ENCODE peak calls at places on chromosomes 4 and X, in ten cellular contexts. L, E, I, B, M, R, F, Z, S and J are unnamed samples. For H3K4me1, the result is how much of the 10 kb centered on the place peaks cover.

GRCh38 chr4:173450281-173450680 is 51.4 kb upstream of the SCRG1 start:
- DNase-seq in L (no peak), E (peak), I (no peak), B (no peak), M (peak), R (no peak), F (no peak), Z (no peak), S (no peak), J (no peak)

GRCh38 chr4:189143255-189143654 is 797.4 kb upstream of the FRG1 start:
- DNase-seq in L (peak), E (peak), I (no peak), B (no peak), M (peak), R (no peak), F (no peak), Z (no peak), S (no peak), J (no peak)

GRCh38 chr4:13268713-13269112 is 215.4 kb downstream of the RAB28 start:
- DNase-seq in L (no peak), E (no peak), I (no peak), B (no peak), M (no peak), R (peak), F (no peak), Z (no peak), S (no peak), J (no peak)

GRCh38 chr4:138162259-138162658 is 79.9 kb downstream of the SLC7A11 start:
- DNase-seq in L (peak), E (no peak), I (no peak), B (peak), M (no peak), R (no peak), F (no peak), Z (no peak), S (no peak), J (no peak)

GRCh38 chr4:83660578-83660977 is 124.7 kb downstream of the GPAT3 start:
- DNase-seq in L (no peak), E (no peak), I (no peak), B (no peak), M (no peak), R (no peak), F (no peak), Z (no peak), S (no peak), J (no peak)

GRCh38 chr4:36385951-36386561 is 104.6 kb downstream of the DTHD1 start:
- DNase-seq in L (no peak), E (no peak), I (no peak), B (no peak), M (no peak), R (no peak), F (no peak), Z (peak), S (no peak), J (no peak)

GRCh38 chr4:2365054-2365912 is 53.2 kb downstream of the ZFYVE28 start:
- DNase-seq in L (no peak), E (no peak), I (no peak), B (no peak), M (no peak), R (peak), F (peak), Z (no peak), S (no peak), J (no peak)

GRCh38 chrX:104668550-104668949 is 102.6 kb downstream of the IL1RAPL2 start:
- DNase-seq in L (peak), E (peak), I (no peak), B (peak), M (peak), R (peak), F (no peak), Z (no peak), S (no peak), J (no peak)

GRCh38 chrX:69152398-69152797 is 12.9 kb downstream of the PJA1 start:
- DNase-seq in L (peak), E (no peak), I (peak), B (no peak), M (no peak), R (no peak), F (no peak), Z (no peak), S (no peak), J (no peak)

GRCh38 chr4:43765514-43765913 is 683.1 kb downstream of the KCTD8 start:
- DNase-seq in L (no peak), E (no peak), I (no peak), B (no peak), M (no peak), R (no peak), F (no peak), Z (no peak), S (no peak), J (no peak)

GRCh38 chrX:118975831-118976598 is 1.6 kb downstream of the LONRF3 start:
- DNase-seq in L (no peak), E (peak), I (peak), B (peak), M (peak), R (peak), F (peak), Z (no peak), S (peak), J (no peak)

GRCh38 chrX:22520128-22520828 is 247.6 kb downstream of the CBLL2 start:
- DNase-seq in L (peak), E (peak), I (no peak), B (no peak), M (no peak), R (no peak), F (no peak), Z (no peak), S (peak), J (peak)

GRCh38 chrX:126141014-126141413 is 25.1 kb downstream of the DCAF12L2 start:
- DNase-seq in L (no peak), E (no peak), I (no peak), B (no peak), M (no peak), R (peak), F (no peak), Z (no peak), S (no peak), J (no peak)

GRCh38 chrX:63581906-63582305 is 203.1 kb downstream of the ARHGEF9 start:
- DNase-seq in L (no peak), E (no peak), I (no peak), B (no peak), M (no peak), R (peak), F (no peak), Z (no peak), S (no peak), J (no peak)

GRCh38 chr4:102642571-102643298 is 118.0 kb downstream of the MANBA start:
- DNase-seq in L (no peak), E (peak), I (no peak), B (no peak), M (peak), R (no peak), F (no peak), Z (no peak), S (no peak), J (no peak)

GRCh38 chrX:39725928-39726619 is 371.7 kb downstream of the BCOR start:
- DNase-seq in L (peak), E (peak), I (peak), B (no peak), M (peak), R (no peak), F (no peak), Z (no peak), S (peak), J (no peak)

GRCh38 chr4:85543832-85544231 is 68.9 kb downstream of the ARHGAP24 start:
- DNase-seq in L (no peak), E (peak), I (no peak), B (no peak), M (peak), R (peak), F (no peak), Z (no peak), S (no peak), J (no peak)

GRCh38 chr4:122224348-122224747 is 72.2 kb downstream of the BLTP1 start:
- DNase-seq in L (peak), E (peak), I (no peak), B (peak), M (peak), R (peak), F (peak), Z (no peak), S (peak), J (no peak)

GRCh38 chrX:40418413-40419195 is 162.2 kb upstream of the ATP6AP2 start:
- DNase-seq in L (peak), E (peak), I (no peak), B (no peak), M (no peak), R (no peak), F (no peak), Z (no peak), S (no peak), J (no peak)

GRCh38 chr4:118395057-118395679 is 42.4 kb upstream of the PRSS12 start:
- DNase-seq in L (no peak), E (no peak), I (no peak), B (no peak), M (no peak), R (no peak), F (no peak), Z (no peak), S (no peak), J (no peak)

GRCh38 chrX:111503594-111503993 is 7.9 kb upstream of the SERTM2 start:
- DNase-seq in L (no peak), E (no peak), I (no peak), B (no peak), M (no peak), R (no peak), F (no peak), Z (no peak), S (no peak), J (no peak)

GRCh38 chrX:30653415-30654131 is at the start of gene GK:
- DNase-seq in L (peak), E (no peak), I (peak), B (peak), M (peak), R (peak), F (peak), Z (no peak), S (peak), J (no peak)

GRCh38 chr4:168153596-168154440 is 61.5 kb downstream of the ANXA10 start:
- DNase-seq in L (peak), E (peak), I (peak), B (peak), M (peak), R (peak), F (no peak), Z (peak), S (peak), J (no peak)

GRCh38 chr4:39045791-39046221 is 13.6 kb upstream of the TMEM156 start:
- DNase-seq in L (no peak), E (no peak), I (peak), B (no peak), M (peak), R (no peak), F (no peak), Z (no peak), S (peak), J (no peak)

GRCh38 chr4:175469519-175469918 is 342.5 kb downstream of the GPM6A start:
- DNase-seq in L (peak), E (peak), I (no peak), B (peak), M (peak), R (no peak), F (no peak), Z (no peak), S (no peak), J (no peak)
- H2AFZ ChIP-seq in L (no peak), E (no peak), I (no peak), B (peak), M (no peak), R (no peak), F (no peak), Z (no peak), S (no peak), J (no peak)

DNA sequence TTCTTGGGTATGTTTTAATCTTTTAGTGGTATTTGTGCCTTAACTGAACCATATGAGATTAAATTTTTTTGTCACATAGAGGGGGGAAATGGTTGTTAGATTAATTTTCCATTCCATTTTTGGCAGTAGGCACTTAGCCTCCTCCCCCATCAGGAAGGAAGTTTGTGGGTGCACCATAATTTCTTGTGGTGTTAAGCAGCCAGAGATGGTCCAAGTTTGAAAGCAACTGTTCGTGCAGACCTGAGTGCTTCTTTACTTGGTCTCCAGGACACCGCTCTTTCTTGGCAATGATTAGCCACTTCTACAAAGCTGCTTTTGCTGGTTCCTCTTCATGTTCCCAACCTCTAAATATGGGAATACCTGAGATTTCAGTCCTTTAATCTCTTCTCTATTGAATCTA is 92.6 kb upstream of the RPL34 start:
- DNase-seq in L (no peak), E (no peak), I (no peak), B (no peak), M (no peak), R (no peak), F (no peak), Z (no peak), S (no peak), J (no peak)
- H3K4me1 ChIP-seq in L (under half), E (under half), I (under half), B (under half), M (under half), R (under half), F (under half), Z (under half), S (under half), J (under half)

GRCh38 chr4:94466923-94467322 is 15.2 kb downstream of the PDLIM5 start:
- DNase-seq in L (no peak), E (no peak), I (no peak), B (no peak), M (no peak), R (no peak), F (no peak), Z (no peak), S (no peak), J (no peak)
- TF ChIP-seq CTCF in L (no peak), E (no peak), I (no peak), B (no peak), M (no peak), R (no peak), F (no peak), Z (no peak), S (no peak), J (no peak)

GRCh38 chr4:155071962-155072361 is 136.5 kb upstream of the NPY2R start:
- DNase-seq in L (no peak), E (no peak), I (peak), B (no peak), M (no peak), R (no peak), F (no peak), Z (no peak), S (peak), J (no peak)
- H2AFZ ChIP-seq in L (no peak), E (no peak), I (no peak), B (no peak), M (no peak), R (no peak), F (no peak), Z (no peak), S (no peak), J (no peak)

GRCh38 chr4:8291036-8291682 is 21.6 kb downstream of the HTRA3 start:
- DNase-seq in L (no peak), E (no peak), I (no peak), B (no peak), M (no peak), R (no peak), F (no peak), Z (no peak), S (no peak), J (no peak)
- H3K4me1 ChIP-seq in L (under half), E (under half), I (under half), B (under half), M (under half), R (under half), F (under half), Z (under half), S (under half), J (under half)

DNA sequence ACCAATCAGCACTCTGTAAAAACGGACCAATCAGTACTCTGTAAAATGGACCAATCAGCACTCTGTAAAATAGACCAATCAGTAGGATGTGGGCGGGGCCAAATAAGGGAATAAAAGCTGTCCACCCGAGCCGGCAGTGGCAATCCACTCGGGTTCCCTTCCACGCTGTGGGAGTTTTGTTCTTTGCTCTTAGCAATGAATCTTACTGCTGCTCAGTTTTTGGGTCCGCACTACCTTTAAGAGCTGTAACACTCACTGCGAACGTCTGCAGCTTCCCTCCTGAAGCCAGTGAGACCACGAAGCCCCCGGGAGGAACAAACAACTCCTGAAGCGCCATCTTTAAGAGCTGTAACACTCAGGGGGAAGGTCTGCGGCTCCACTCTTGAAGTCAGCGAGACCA is 66.4 kb upstream of the BRS3 start:
- DNase-seq in L (no peak), E (no peak), I (no peak), B (no peak), M (no peak), R (no peak), F (no peak), Z (no peak), S (no peak), J (no peak)
- TF ChIP-seq CTCF in L (no peak), E (no peak), I (no peak), B (no peak), M (no peak), R (no peak), F (no peak), Z (no peak), S (no peak), J (no peak)

GRCh38 chr4:64158648-64159326 is 250.5 kb downstream of the TECRL start:
- DNase-seq in L (peak), E (peak), I (peak), B (peak), M (peak), R (peak), F (peak), Z (peak), S (peak), J (peak)
- H2AFZ ChIP-seq in L (peak), E (no peak), I (peak), B (peak), M (no peak), R (no peak), F (no peak), Z (peak), S (no peak), J (peak)